ENCODE peak calls at places on chromosomes 1 and 21, in eight cellular contexts. G is breast epithelium, E is Calu3, K is hepatic stellate cell, A is H54, C is GM20000, U is neuronal stem cell, V is psoas muscle. N is an unnamed sample.

GRCh38 chr1:203271018-203271743 is 34.1 kb upstream of the BTG2 start:
- DNase-seq in G (no peak), E (peak; percentile 61), K (peak; percentile 64), A (no peak), C (peak; percentile 70), U (no peak), V (no peak), N (peak; percentile 93)

GRCh38 chr1:13699510-13699909 is 478 bp upstream of the PRDM2 start:
- DNase-seq in G (no peak), E (no peak), K (peak; percentile 5), A (no peak), C (peak; percentile 11), U (no peak), V (no peak), N (no peak)

GRCh38 chr1:14767075-14767474 is 168.6 kb downstream of the KAZN start:
- DNase-seq in G (no peak), E (no peak), K (no peak), A (no peak), C (no peak), U (no peak), V (no peak), N (no peak)

GRCh38 chr1:194584052-194584451 is 1397.6 kb upstream of the B3GALT2 start:
- DNase-seq in G (no peak), E (no peak), K (no peak), A (no peak), C (no peak), U (no peak), V (no peak), N (no peak)

GRCh38 chr1:163406787-163407186 is 85.0 kb downstream of the NUF2 start:
- DNase-seq in G (no peak), E (no peak), K (no peak), A (no peak), C (no peak), U (no peak), V (no peak), N (no peak)

GRCh38 chr1:69737527-69738176 is 169.9 kb downstream of the LRRC7 start:
- DNase-seq in G (no peak), E (peak; percentile 49), K (peak; percentile 1), A (no peak), C (peak; percentile 17), U (peak; percentile 66), V (no peak), N (no peak)

GRCh38 chr1:87959236-87959635 is 630.6 kb downstream of the LMO4 start:
- DNase-seq in G (no peak), E (no peak), K (no peak), A (no peak), C (no peak), U (no peak), V (no peak), N (no peak)

GRCh38 chr1:27179373-27179772 is 24.4 kb upstream of the SLC9A1 start:
- DNase-seq in G (no peak), E (no peak), K (no peak), A (no peak), C (no peak), U (no peak), V (no peak), N (no peak)

GRCh38 chr21:26849428-26850115 is 4.4 kb upstream of the ADAMTS1 start:
- DNase-seq in G (no peak), E (peak; percentile 21), K (no peak), A (no peak), C (no peak), U (peak; percentile 43), V (no peak), N (no peak)

GRCh38 chr1:8941906-8942305 is 3.8 kb upstream of the CA6 start:
- DNase-seq in G (no peak), E (no peak), K (peak; percentile 73), A (peak; percentile 71), C (no peak), U (no peak), V (no peak), N (no peak)

N was measured in sigmoid colon.